ENCODE peak calls at places on chromosomes 5 and 9, in ten cellular contexts. M, V, O, Y, W, H, R, S, G and I are unnamed samples.

GRCh38 chr9:93574900-93575705 is 1.3 kb upstream of the PHF2 start:
- DNase-seq in O (peak), M (no peak), W (no peak), Y (no peak), R (no peak), S (no peak), H (no peak), V (no peak), G (no peak), I (no peak)

GRCh38 chr5:1448511-1449011 is 3.3 kb upstream of the SLC6A3 start:
- DNase-seq in S (no peak), G (no peak), Y (no peak), O (peak), V (no peak), R (no peak), M (no peak), H (no peak), W (no peak), I (no peak)

GRCh38 chr5:58447231-58447630 is 12.7 kb downstream of the PLK2 start:
- DNase-seq in R (peak), S (no peak), Y (no peak), O (no peak), V (no peak), M (no peak), G (no peak), H (no peak), W (no peak), I (peak)

GRCh38 chr9:125429476-125430160 is 168.0 kb downstream of the GAPVD1 start:
- DNase-seq in W (no peak), G (no peak), H (no peak), S (no peak), M (no peak), V (no peak), R (no peak), Y (peak), O (no peak), I (no peak)

GRCh38 chr9:37302277-37302676 is 120.2 kb upstream of the GRHPR start:
- DNase-seq in O (peak), G (no peak), H (no peak), R (no peak), W (no peak), V (no peak), M (no peak), S (no peak), Y (no peak), I (no peak)

GRCh38 chr5:117731445-117731844 is 1156.8 kb upstream of the SEMA6A start:
- DNase-seq in V (no peak), O (no peak), G (peak), R (peak), M (no peak), H (no peak), Y (no peak), W (no peak), S (no peak), I (no peak)

GRCh38 chr5:157665467-157666085 is 5.8 kb upstream of the C5orf52 start:
- DNase-seq in V (peak), Y (no peak), S (no peak), G (peak), O (no peak), H (no peak), R (peak), W (no peak), M (no peak), I (peak)

GRCh38 chr9:95641591-95641990 is 124.8 kb upstream of the PTCH1 start:
- DNase-seq in V (no peak), Y (no peak), W (no peak), H (no peak), M (no peak), R (no peak), G (no peak), S (no peak), O (no peak), I (peak)

GRCh38 chr5:157343842-157344790 is 78.2 kb downstream of the CYFIP2 start:
- DNase-seq in R (no peak), O (no peak), M (no peak), H (no peak), G (no peak), S (no peak), W (no peak), Y (no peak), V (no peak), I (no peak)

GRCh38 chr9:98709968-98710965 is 1.5 kb upstream of the GABBR2 start:
- DNase-seq in G (peak), V (peak), O (no peak), H (no peak), M (no peak), S (no peak), Y (no peak), W (no peak), R (peak), I (peak)

GRCh38 chr9:76403352-76403751 is 9.1 kb upstream of the RFK start:
- DNase-seq in R (peak), H (peak), O (no peak), V (peak), M (no peak), Y (no peak), S (no peak), W (no peak), G (peak), I (peak)